ENCODE peak calls at places on chromosomes 16 and 17, in six cellular contexts. T, O, J, V, Q and C are unnamed samples.
A peak's percentile ranks its signal among the peaks of the same experiment; 100 is the strongest.

GRCh38 chr16:16021020-16021419 is 71.6 kb downstream of the ABCC1 start:
- DNase-seq in T (no peak), O (no peak), J (no peak), Q (no peak), V (no peak), C (no peak)

GRCh38 chr17:8707591-8708453 is 36.8 kb downstream of the CCDC42 start:
- DNase-seq in J (no peak), O (no peak), T (peak; percentile 91), V (no peak), Q (no peak), C (no peak)

GRCh38 chr17:30363715-30364202 is 15.0 kb upstream of the CPD start:
- DNase-seq in Q (peak; percentile 72), J (no peak), V (no peak), T (no peak), O (no peak), C (no peak)

GRCh38 chr16:51880776-51881175 is 666.2 kb downstream of the TOX3 start:
- DNase-seq in V (no peak), O (no peak), T (no peak), J (no peak), Q (no peak), C (peak; percentile 56)

GRCh38 chr16:27712251-27712711 is 162.3 kb downstream of the KATNIP start:
- DNase-seq in V (no peak), T (no peak), O (no peak), J (no peak), Q (no peak), C (no peak)

GRCh38 chr17:60599220-60599619 is 773 bp upstream of the PPM1D start:
- DNase-seq in J (no peak), O (no peak), Q (no peak), T (no peak), V (no peak), C (no peak)

GRCh38 chr16:87653234-87653633 is 50.9 kb downstream of the JPH3 start:
- DNase-seq in O (peak; percentile 54), Q (peak; percentile 14), V (no peak), J (no peak), T (no peak), C (no peak)

GRCh38 chr16:2532494-2533141 is 1.4 kb upstream of the CEMP1 start:
- DNase-seq in O (peak; percentile 90), T (peak; percentile 85), J (peak; percentile 62), Q (peak; percentile 80), V (peak; percentile 59), C (no peak)

GRCh38 chr16:8936421-8936820 is 27.3 kb downstream of the USP7 start:
- DNase-seq in V (no peak), Q (peak; percentile 78), T (no peak), O (peak; percentile 87), J (no peak), C (peak; percentile 36)

GRCh38 chr17:36493956-36494355 is 7.5 kb downstream of the ZNHIT3 start:
- DNase-seq in T (no peak), V (no peak), Q (no peak), J (no peak), O (no peak), C (no peak)

GRCh38 chr17:36722903-36723263 is 121.5 kb downstream of the MRM1 start:
- DNase-seq in J (no peak), V (no peak), Q (no peak), O (no peak), T (no peak), C (no peak)

GRCh38 chr17:9021985-9022552 is 759 bp downstream of the NTN1 start:
- DNase-seq in V (peak; percentile 48), T (no peak), O (peak; percentile 55), Q (no peak), J (peak; percentile 43), C (peak; percentile 59)

GRCh38 chr17:28612936-28613872 is 781 bp downstream of the RSKR start:
- DNase-seq in T (peak; percentile 60), J (no peak), Q (peak; percentile 43), V (no peak), O (peak; percentile 82), C (no peak)

GRCh38 chr17:83200746-83201145 is 121.3 kb downstream of the METRNL start:
- DNase-seq in O (no peak), J (peak; percentile 23), T (no peak), Q (no peak), V (peak; percentile 35), C (no peak)

GRCh38 chr16:87326151-87326571 is 9.0 kb upstream of the C16orf95 start:
- DNase-seq in T (no peak), V (no peak), O (no peak), Q (no peak), J (no peak), C (no peak)

GRCh38 chr16:11047057-11047456 is 102.7 kb downstream of the CLEC16A start:
- DNase-seq in O (no peak), T (no peak), Q (no peak), J (no peak), V (no peak), C (no peak)

GRCh38 chr17:62781826-62782225 is 26.3 kb downstream of the MARCHF10 start:
- DNase-seq in J (no peak), O (no peak), T (no peak), Q (no peak), V (no peak), C (no peak)

GRCh38 chr17:81206657-81207056 is 16.1 kb downstream of the CEP131 start:
- DNase-seq in Q (no peak), T (no peak), V (no peak), O (no peak), J (no peak), C (no peak)

GRCh38 chr17:49901460-49902331 is 53.8 kb upstream of the TAC4 start:
- DNase-seq in Q (no peak), T (no peak), O (peak; percentile 53), V (no peak), J (no peak), C (peak; percentile 49)

GRCh38 chr17:12549499-12549901 is 116.2 kb upstream of the MYOCD start:
- DNase-seq in V (no peak), T (no peak), Q (no peak), J (no peak), O (no peak), C (no peak)

GRCh38 chr17:29927546-29927945 is 2.5 kb downstream of the SSH2 start:
- DNase-seq in O (no peak), J (no peak), T (no peak), Q (no peak), V (no peak), C (no peak)

DNA sequence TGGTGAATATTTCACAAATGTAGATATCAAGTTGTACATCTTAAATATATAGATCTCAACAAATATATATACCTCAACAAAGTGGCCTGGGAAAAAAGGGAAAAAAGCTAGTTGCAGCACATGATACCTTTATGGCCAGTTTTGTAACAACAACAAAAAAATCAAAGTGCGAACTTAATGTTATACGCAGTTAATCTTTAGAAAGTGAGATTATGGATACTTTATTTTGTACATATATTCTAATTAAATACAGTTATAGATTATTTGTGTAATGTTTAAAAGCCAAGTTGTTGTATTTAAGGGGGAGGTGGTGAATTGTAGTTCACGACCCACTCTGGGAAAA is 385 bp upstream of the ZFP1 start:
- DNase-seq in T (no peak), O (no peak), V (no peak), Q (no peak), J (no peak), C (no peak)
- H3K4me3 ChIP-seq in T (peak overlapping the region; percentile 91), O (peak overlapping the region; percentile 98), V (peak overlapping the region; percentile 71), Q (peak overlapping the region; percentile 54), J (peak overlapping the region; percentile 100), C (peak overlapping the region; percentile 99)

DNA sequence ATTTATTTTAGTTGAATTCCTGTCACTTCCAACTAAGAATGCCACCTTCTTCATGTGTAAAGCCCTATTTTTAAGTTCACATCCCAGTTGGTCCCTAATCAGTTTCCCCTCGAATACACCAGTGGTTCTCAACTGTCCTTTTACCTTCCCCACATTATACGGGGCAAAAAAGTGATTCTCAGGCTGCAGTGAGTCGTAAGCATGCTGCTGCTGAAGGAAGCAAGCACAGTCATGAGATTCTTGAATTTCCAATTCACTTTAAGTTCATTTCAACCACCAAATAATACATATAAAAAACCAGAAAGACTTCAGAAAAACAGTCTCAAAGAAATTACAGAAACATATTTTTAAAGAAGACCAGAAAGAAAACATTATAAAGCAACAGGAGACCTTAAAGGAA is 47.9 kb downstream of the UBE2G1 start:
- DNase-seq in T (no peak), V (no peak), O (no peak), J (no peak), Q (no peak), C (no peak)
- H3K4me3 ChIP-seq in T (no peak overlapping the region), V (no peak overlapping the region), O (no peak overlapping the region), J (peak overlapping the region; percentile 25), Q (no peak overlapping the region), C (no peak overlapping the region)

DNA sequence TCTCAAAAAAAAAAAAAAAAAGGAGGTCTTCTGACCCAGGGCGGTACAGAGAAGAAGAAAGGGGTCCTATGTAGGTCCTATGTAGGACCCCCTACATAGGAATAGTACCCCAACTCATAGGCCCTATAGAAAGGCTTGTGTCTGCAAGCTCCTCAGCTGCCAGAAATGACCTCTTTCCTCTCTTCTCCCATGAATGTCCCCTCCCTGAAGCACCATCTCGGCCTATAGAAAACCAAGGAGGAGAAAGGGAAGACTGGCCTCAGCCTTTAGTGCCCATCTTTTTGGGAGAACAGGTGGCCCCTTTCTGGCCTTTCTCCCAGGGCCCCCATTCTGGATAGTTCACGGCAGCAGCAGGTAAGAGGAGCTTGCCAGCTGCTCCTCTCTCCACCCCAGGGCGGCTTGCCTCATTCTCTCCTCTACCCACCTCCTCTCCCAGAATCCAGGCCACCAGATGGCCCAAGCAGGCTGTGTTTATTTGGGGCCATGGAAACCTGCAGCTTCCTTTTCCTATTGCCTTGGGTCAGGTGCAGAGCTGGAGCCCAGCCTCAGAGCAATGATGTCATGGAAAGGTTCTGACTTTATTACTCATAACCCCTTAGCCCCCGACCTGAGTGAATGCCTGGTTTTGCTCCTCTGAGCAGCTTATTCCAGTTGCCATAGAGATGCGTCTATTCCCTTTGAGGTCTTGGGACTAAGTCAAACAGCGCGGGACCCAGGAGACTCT is 1.6 kb upstream of the MRPL58 start:
- DNase-seq in T (no peak), J (no peak), Q (no peak), O (peak; percentile 58), V (peak; percentile 38), C (peak; percentile 17)
- H3K4me3 ChIP-seq in T (no peak overlapping the region), J (no peak overlapping the region), Q (no peak overlapping the region), O (no peak overlapping the region), V (peak overlapping the region; percentile 80), C (no peak overlapping the region)

GRCh38 chr17:27462149-27462548 is 5.9 kb downstream of the KSR1 start:
- DNase-seq in V (no peak), O (no peak), J (no peak), T (no peak), Q (no peak), C (no peak)

GRCh38 chr17:27458524-27458908 is 2.3 kb downstream of the KSR1 start:
- DNase-seq in O (peak; percentile 59), T (no peak), V (no peak), J (no peak), Q (no peak), C (no peak)

GRCh38 chr17:27459433-27459832 is 3.2 kb downstream of the KSR1 start:
- DNase-seq in O (no peak), Q (no peak), J (no peak), T (no peak), V (no peak), C (no peak)

GRCh38 chr17:27461192-27461859 is 5.1 kb downstream of the KSR1 start:
- DNase-seq in O (no peak), V (no peak), Q (no peak), T (no peak), J (no peak), C (no peak)

DNA sequence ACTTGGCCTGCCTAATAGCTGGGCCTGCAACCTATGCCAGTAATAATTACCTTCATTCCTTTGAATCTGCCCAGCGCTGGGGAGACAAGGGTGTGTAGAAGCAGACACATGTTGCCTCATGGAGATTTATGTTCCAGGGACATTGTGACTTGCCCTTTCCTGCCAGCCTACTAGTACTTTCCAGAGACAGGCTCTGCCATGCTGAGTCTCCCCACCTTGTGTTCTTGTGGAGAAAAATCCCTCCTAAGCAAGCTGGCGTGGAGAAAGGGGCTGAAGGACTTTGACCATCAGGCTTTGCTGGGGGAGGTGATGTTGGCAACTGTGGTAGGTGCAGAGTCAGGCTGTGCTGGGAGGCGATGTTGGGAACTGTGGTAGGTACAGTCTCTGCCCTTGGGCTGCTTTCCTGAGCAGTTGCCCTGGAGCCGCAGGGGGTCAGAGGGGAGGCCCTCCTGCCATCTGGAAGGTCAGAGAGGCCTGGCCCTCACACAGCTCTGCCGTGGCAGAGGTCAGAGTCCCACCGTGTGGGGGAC is 4.0 kb downstream of the KSR1 start:
- DNase-seq in V (no peak), J (no peak), O (no peak), T (no peak), Q (no peak), C (no peak)
- H3K4me3 ChIP-seq in V (no peak overlapping the region), J (no peak overlapping the region), O (no peak overlapping the region), T (no peak overlapping the region), Q (no peak overlapping the region), C (no peak overlapping the region)